ENCODE peak calls at places on chromosomes 1 and 21, in six cellular contexts. L is H9, G is fibroblast of lung, N is endothelial cell of umbilical vein, F is IMR-90, W is PC-3. O is an unnamed sample.

GRCh38 chr1:15152318-15153183 is 996 bp upstream of the TMEM51 start:
- DNase-seq in L (peak; percentile 87), G (peak; percentile 91), N (peak; percentile 89), F (peak; percentile 91), W (peak; percentile 89), O (peak; percentile 80)

GRCh38 chr21:43193651-43194302 is 25.0 kb downstream of the CRYAA start:
- DNase-seq in L (peak; percentile 27), G (peak; percentile 56), N (no peak), F (peak; percentile 89), W (peak; percentile 88), O (peak; percentile 60)

GRCh38 chr1:185155600-185156320 is 993 bp downstream of the TRMT1L start:
- DNase-seq in L (no peak), G (peak; percentile 49), N (no peak), F (peak; percentile 52), W (peak; percentile 15), O (no peak)

GRCh38 chr1:48943393-48943792 is 166.7 kb upstream of the BEND5 start:
- DNase-seq in L (no peak), G (no peak), N (no peak), F (no peak), W (no peak), O (no peak)

GRCh38 chr1:57307382-57307781 is 116.5 kb downstream of the DAB1 start:
- DNase-seq in L (peak; percentile 96), G (no peak), N (no peak), F (no peak), W (no peak), O (no peak)

GRCh38 chr1:30875916-30876315 is 32.6 kb downstream of the SDC3 start:
- DNase-seq in L (no peak), G (no peak), N (no peak), F (no peak), W (no peak), O (no peak)

GRCh38 chr1:153567621-153568366 is 2.1 kb upstream of the S100A2 start:
- DNase-seq in L (peak; percentile 53), G (peak; percentile 41), N (peak; percentile 39), F (peak; percentile 71), W (peak; percentile 98), O (peak; percentile 71)

GRCh38 chr1:9865745-9866144 is 42.0 kb upstream of the CLSTN1 start:
- DNase-seq in L (no peak), G (no peak), N (peak; percentile 51), F (no peak), W (no peak), O (no peak)

GRCh38 chr1:116984406-116985160 is 17.0 kb upstream of the CD101 start:
- DNase-seq in L (no peak), G (no peak), N (no peak), F (no peak), W (no peak), O (no peak)

GRCh38 chr1:226314055-226314454 is 5.1 kb upstream of the LIN9 start:
- DNase-seq in L (no peak), G (no peak), N (no peak), F (no peak), W (no peak), O (no peak)

GRCh38 chr1:6860401-6860800 is 75.1 kb downstream of the CAMTA1 start:
- DNase-seq in L (no peak), G (peak; percentile 39), N (no peak), F (peak; percentile 70), W (no peak), O (peak; percentile 12)

GRCh38 chr1:221478050-221478949 is 263.6 kb downstream of the DUSP10 start:
- DNase-seq in L (peak; percentile 65), G (peak; percentile 87), N (peak; percentile 17), F (peak; percentile 91), W (peak; percentile 94), O (peak; percentile 80)

GRCh38 chr1:173149887-173150286 is 57.2 kb downstream of the TNFSF4 start:
- DNase-seq in L (no peak), G (peak; percentile 95), N (no peak), F (peak; percentile 83), W (peak; percentile 47), O (no peak)

GRCh38 chr1:78410643-78411042 is 80.1 kb upstream of the PTGFR start:
- DNase-seq in L (no peak), G (peak; percentile 23), N (no peak), F (no peak), W (peak; percentile 12), O (no peak)

GRCh38 chr1:27634166-27634981 is 611 bp downstream of the FGR start:
- DNase-seq in L (no peak), G (no peak), N (peak; percentile 33), F (no peak), W (no peak), O (peak; percentile 29)

GRCh38 chr1:15255582-15256149 is 8.6 kb downstream of the FHAD1 start:
- DNase-seq in L (no peak), G (no peak), N (no peak), F (no peak), W (no peak), O (no peak)

GRCh38 chr1:101907264-101907663 is 89.5 kb downstream of the OLFM3 start:
- DNase-seq in L (no peak), G (no peak), N (no peak), F (no peak), W (no peak), O (no peak)

GRCh38 chr1:157968951-157969350 is 24.5 kb upstream of the KIRREL1 start:
- DNase-seq in L (no peak), G (peak; percentile 93), N (peak; percentile 60), F (peak; percentile 95), W (peak; percentile 96), O (no peak)
- H4K20me1 ChIP-seq in L (no peaks in the 10 kb centered on the region), G (no peaks in the 10 kb centered on the region), N (no peaks in the 10 kb centered on the region), F (peaks cover 4% of the 10 kb centered on the region), W (no peaks in the 10 kb centered on the region), O (no peaks in the 10 kb centered on the region)

DNA sequence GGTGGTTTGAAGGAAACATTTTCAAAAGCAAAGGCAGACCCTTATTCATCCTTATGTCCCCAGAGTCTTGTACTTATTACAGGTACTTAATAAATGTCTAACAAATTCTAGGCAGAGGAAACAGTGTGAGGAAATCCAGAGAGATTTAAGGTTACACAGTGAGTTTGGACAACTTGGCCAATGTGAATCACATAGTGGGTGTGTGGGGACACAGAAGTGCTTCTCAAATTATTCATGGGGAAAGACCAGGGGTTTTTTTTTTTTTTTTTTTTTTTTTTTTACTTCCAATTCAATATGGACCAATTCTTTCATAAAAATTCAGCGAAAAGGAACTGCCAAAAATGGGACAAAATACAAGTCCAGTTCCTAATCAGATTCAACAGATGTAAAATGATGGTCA is 15.1 kb downstream of the GNG12 start:
- DNase-seq in L (no peak), G (no peak), N (no peak), F (no peak), W (no peak), O (no peak)
- H4K20me1 ChIP-seq in L (no peaks in the 10 kb centered on the region), G (no peaks in the 10 kb centered on the region), N (peaks cover 5% of the 10 kb centered on the region), F (peaks cover 80% of the 10 kb centered on the region), W (peaks cover 5% of the 10 kb centered on the region), O (no peaks in the 10 kb centered on the region)

GRCh38 chr1:1387098-1388077 is 11.7 kb downstream of the CCNL2 start:
- DNase-seq in L (no peak), G (no peak), N (no peak), F (no peak), W (no peak), O (no peak)

GRCh38 chr1:1390675-1391074 is 8.5 kb downstream of the CCNL2 start:
- DNase-seq in L (no peak), G (no peak), N (no peak), F (no peak), W (no peak), O (no peak)

GRCh38 chr1:1388078-1388472 is 11.1 kb downstream of the CCNL2 start:
- DNase-seq in L (no peak), G (no peak), N (no peak), F (no peak), W (no peak), O (no peak)

GRCh38 chr1:1381294-1381693 is 6.3 kb upstream of the AURKAIP1 start:
- DNase-seq in L (no peak), G (no peak), N (no peak), F (no peak), W (no peak), O (no peak)

GRCh38 chr1:1385931-1386330 is 10.9 kb upstream of the AURKAIP1 start:
- DNase-seq in L (no peak), G (no peak), N (no peak), F (no peak), W (no peak), O (no peak)
- H4K20me1 ChIP-seq in L (no peaks in the 10 kb centered on the region), G (no peaks in the 10 kb centered on the region), N (no peaks in the 10 kb centered on the region), F (peaks cover 13% of the 10 kb centered on the region), W (no peaks in the 10 kb centered on the region), O (no peaks in the 10 kb centered on the region)

GRCh38 chr1:205446828-205447227 is 9.0 kb downstream of the BLACAT1 start:
- DNase-seq in L (no peak), G (no peak), N (peak; percentile 45), F (no peak), W (no peak), O (no peak)
- H4K20me1 ChIP-seq in L (no peaks in the 10 kb centered on the region), G (no peaks in the 10 kb centered on the region), N (no peaks in the 10 kb centered on the region), F (no peaks in the 10 kb centered on the region), W (no peaks in the 10 kb centered on the region), O (peaks cover 12% of the 10 kb centered on the region)

DNA sequence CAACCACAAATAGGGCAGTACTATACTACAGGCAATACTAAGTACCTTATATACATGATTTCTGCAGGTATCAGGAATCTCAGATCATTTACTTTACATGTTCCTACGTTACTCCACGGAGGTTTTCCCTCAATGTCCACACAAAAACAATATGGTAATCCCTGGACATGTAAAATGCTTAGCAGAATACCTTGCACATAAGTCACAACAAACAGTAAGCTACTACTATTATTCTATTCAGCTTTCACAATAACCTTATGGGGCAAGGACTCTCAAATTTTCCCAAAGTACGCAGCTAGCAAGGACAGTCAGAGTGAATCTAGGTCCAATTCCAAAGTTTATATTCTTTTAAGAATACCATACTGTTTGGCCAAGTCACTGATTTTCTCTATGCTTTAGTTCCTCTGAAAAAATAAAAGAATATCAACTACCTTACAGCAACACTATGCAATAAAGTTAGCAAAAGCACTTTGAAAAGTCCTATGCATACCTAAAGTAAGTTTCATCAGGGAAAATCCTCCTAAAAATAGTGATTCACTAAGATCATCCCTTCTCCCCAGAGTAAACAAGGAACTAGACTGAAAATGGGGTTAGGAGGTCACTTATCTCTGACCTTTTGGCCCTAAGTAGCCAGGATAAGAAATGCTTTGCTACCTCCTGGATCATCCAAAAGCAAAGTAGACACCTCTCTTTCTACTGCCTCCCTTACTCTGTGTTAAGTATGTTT is 67.4 kb downstream of the LUZP1 start:
- DNase-seq in L (no peak), G (no peak), N (no peak), F (peak; percentile 65), W (peak; percentile 30), O (no peak)
- H4K20me1 ChIP-seq in L (no peaks in the 10 kb centered on the region), G (no peaks in the 10 kb centered on the region), N (no peaks in the 10 kb centered on the region), F (peaks cover 59% of the 10 kb centered on the region), W (no peaks in the 10 kb centered on the region), O (no peaks in the 10 kb centered on the region)

DNA sequence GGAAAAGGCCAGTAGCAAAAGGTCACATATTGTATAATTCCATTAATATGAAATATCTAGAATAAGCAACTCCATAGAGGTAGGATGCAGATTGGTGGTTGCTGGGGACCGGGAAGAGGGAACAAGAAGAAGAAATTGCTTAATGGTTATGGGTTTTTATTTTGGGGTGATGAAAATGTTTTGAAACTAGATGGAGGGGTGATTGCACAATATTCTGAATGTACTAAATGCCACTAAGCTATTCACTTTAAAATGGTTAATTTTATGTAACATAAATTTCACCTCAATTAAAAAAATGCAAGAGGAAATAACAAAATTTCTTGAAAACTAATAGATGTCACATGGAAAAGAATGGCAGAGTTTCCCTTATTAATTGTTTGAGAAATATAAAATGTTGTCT is 6.7 kb downstream of the KIAA0040 start:
- DNase-seq in L (no peak), G (no peak), N (no peak), F (no peak), W (no peak), O (no peak)
- H4K20me1 ChIP-seq in L (no peaks in the 10 kb centered on the region), G (no peaks in the 10 kb centered on the region), N (no peaks in the 10 kb centered on the region), F (no peaks in the 10 kb centered on the region), W (peaks cover 7% of the 10 kb centered on the region), O (peaks cover 2% of the 10 kb centered on the region)

GRCh38 chr1:37853157-37853556 is 6.2 kb downstream of the MTF1 start:
- DNase-seq in L (no peak), G (no peak), N (no peak), F (no peak), W (no peak), O (no peak)
- H4K20me1 ChIP-seq in L (no peaks in the 10 kb centered on the region), G (no peaks in the 10 kb centered on the region), N (peaks cover 2% of the 10 kb centered on the region), F (peaks cover 21% of the 10 kb centered on the region), W (peaks cover 11% of the 10 kb centered on the region), O (peaks cover 3% of the 10 kb centered on the region)

O was measured in PC-9.